ENCODE peak calls at places on chromosomes 4 and X, in six cellular contexts. F, P, B, C, S and R are unnamed samples.
A peak's percentile ranks its signal among the peaks of the same experiment; 100 is the strongest.

GRCh38 chr4:11592276-11592675 is 163.6 kb upstream of the HS3ST1 start:
- DNase-seq in F (no peak), P (no peak), B (no peak), C (no peak), S (no peak), R (no peak)

GRCh38 chr4:8394806-8395205 is 45.7 kb downstream of the ACOX3 start:
- DNase-seq in F (no peak), P (no peak), B (no peak), C (no peak), S (no peak), R (peak; percentile 55)

GRCh38 chrX:115582035-115582870 is 21.3 kb downstream of the PLS3 start:
- DNase-seq in F (no peak), P (no peak), B (no peak), C (no peak), S (peak; percentile 40), R (no peak)

GRCh38 chr4:6892190-6892908 is 17.3 kb upstream of the TBC1D14 start:
- DNase-seq in F (peak; percentile 71), P (no peak), B (peak; percentile 57), C (peak; percentile 69), S (peak; percentile 81), R (no peak)

GRCh38 chrX:131675596-131676194 is 131.8 kb downstream of the OR13H1 start:
- DNase-seq in F (peak; percentile 27), P (no peak), B (peak; percentile 32), C (peak; percentile 13), S (peak; percentile 19), R (no peak)

GRCh38 chr4:67575889-67576329 is 17.4 kb downstream of the STAP1 start:
- DNase-seq in F (no peak), P (no peak), B (no peak), C (no peak), S (no peak), R (no peak)

GRCh38 chr4:83993774-83994173 is 457.9 kb downstream of the GPAT3 start:
- DNase-seq in F (no peak), P (no peak), B (peak; percentile 12), C (no peak), S (no peak), R (no peak)

GRCh38 chr4:152164561-152164960 is 371.3 kb downstream of the FBXW7 start:
- DNase-seq in F (no peak), P (no peak), B (no peak), C (no peak), S (no peak), R (no peak)

GRCh38 chrX:115459883-115460564 is 101.0 kb upstream of the PLS3 start:
- DNase-seq in F (no peak), P (no peak), B (no peak), C (no peak), S (peak; percentile 60), R (no peak)

GRCh38 chr4:107876096-107876495 is 51.4 kb downstream of the SGMS2 start:
- DNase-seq in F (no peak), P (no peak), B (no peak), C (no peak), S (no peak), R (no peak)

GRCh38 chrX:70554081-70554480 is 109.4 kb downstream of the DLG3 start:
- DNase-seq in F (peak; percentile 8), P (no peak), B (peak; percentile 34), C (peak; percentile 51), S (peak; percentile 56), R (no peak)